ENCODE peak calls at places on chromosomes 11 and 22, in seven cellular contexts. One of them, this sample, is unnamed.
A peak's percentile ranks its signal among the peaks of the same experiment; 100 is the strongest.

GRCh38 chr11:8309862-8310261 is 46.2 kb upstream of the LMO1 start:
- DNase-seq in mammary epithelial cell: no peak
- DNase-seq in IMR-90: no peak
- DNase-seq in suprapubic skin: peak; percentile 22
- DNase-seq in pancreas: no peak
- DNase-seq in A673: no peak
- DNase-seq in tibial artery: no peak
- DNase-seq in this sample: no peak

GRCh38 chr11:27371490-27371889 is 8.5 kb upstream of the CCDC34 start:
- DNase-seq in mammary epithelial cell: no peak
- DNase-seq in suprapubic skin: no peak
- DNase-seq in A673: no peak
- DNase-seq in IMR-90: no peak
- DNase-seq in tibial artery: no peak
- DNase-seq in pancreas: no peak
- DNase-seq in this sample: no peak

GRCh38 chr22:27245056-27245455 is 556.5 kb downstream of the MN1 start:
- DNase-seq in pancreas: no peak
- DNase-seq in A673: no peak
- DNase-seq in IMR-90: no peak
- DNase-seq in tibial artery: no peak
- DNase-seq in mammary epithelial cell: no peak
- DNase-seq in suprapubic skin: no peak
- DNase-seq in this sample: no peak

GRCh38 chr11:10355257-10355661 is 50.4 kb downstream of the ADM start:
- DNase-seq in tibial artery: no peak
- DNase-seq in suprapubic skin: no peak
- DNase-seq in A673: no peak
- DNase-seq in mammary epithelial cell: peak; percentile 87
- DNase-seq in IMR-90: no peak
- DNase-seq in pancreas: no peak
- DNase-seq in this sample: no peak

GRCh38 chr11:4979021-4979420 is 15.6 kb upstream of the OR51L1 start:
- DNase-seq in mammary epithelial cell: no peak
- DNase-seq in tibial artery: no peak
- DNase-seq in IMR-90: no peak
- DNase-seq in A673: no peak
- DNase-seq in suprapubic skin: no peak
- DNase-seq in pancreas: no peak
- DNase-seq in this sample: no peak

GRCh38 chr11:24391165-24391564 is 105.7 kb upstream of the LUZP2 start:
- DNase-seq in mammary epithelial cell: peak; percentile 52
- DNase-seq in IMR-90: peak; percentile 87
- DNase-seq in suprapubic skin: no peak
- DNase-seq in A673: peak; percentile 5
- DNase-seq in pancreas: no peak
- DNase-seq in tibial artery: no peak
- DNase-seq in this sample: no peak

GRCh38 chr11:5891216-5891800 is 1.7 kb upstream of the OR52E5 start:
- DNase-seq in A673: peak; percentile 6
- DNase-seq in pancreas: no peak
- DNase-seq in suprapubic skin: no peak
- DNase-seq in tibial artery: no peak
- DNase-seq in mammary epithelial cell: peak; percentile 6
- DNase-seq in IMR-90: peak; percentile 6
- DNase-seq in this sample: no peak

GRCh38 chr11:9160166-9160565 is 68.8 kb upstream of the SCUBE2 start:
- DNase-seq in IMR-90: peak; percentile 62
- DNase-seq in A673: peak; percentile 28
- DNase-seq in pancreas: no peak
- DNase-seq in suprapubic skin: no peak
- DNase-seq in tibial artery: no peak
- DNase-seq in mammary epithelial cell: no peak
- DNase-seq in this sample: no peak

GRCh38 chr11:11978098-11978637 is 30.3 kb downstream of the DKK3 start:
- DNase-seq in pancreas: no peak
- DNase-seq in IMR-90: no peak
- DNase-seq in A673: no peak
- DNase-seq in mammary epithelial cell: no peak
- DNase-seq in suprapubic skin: no peak
- DNase-seq in tibial artery: no peak
- DNase-seq in this sample: peak; percentile 80

GRCh38 chr11:1171223-1171984 is 13.7 kb downstream of the MUC5AC start:
- DNase-seq in A673: no peak
- DNase-seq in tibial artery: no peak
- DNase-seq in mammary epithelial cell: no peak
- DNase-seq in suprapubic skin: no peak
- DNase-seq in IMR-90: no peak
- DNase-seq in pancreas: no peak
- DNase-seq in this sample: no peak

GRCh38 chr11:67521924-67522323 is 1.3 kb downstream of the CABP2 start:
- DNase-seq in mammary epithelial cell: no peak
- DNase-seq in A673: no peak
- DNase-seq in IMR-90: no peak
- DNase-seq in suprapubic skin: no peak
- DNase-seq in tibial artery: no peak
- DNase-seq in pancreas: no peak
- DNase-seq in this sample: no peak

GRCh38 chr11:75468534-75469340 is 35.7 kb upstream of the KLHL35 start:
- DNase-seq in A673: no peak
- DNase-seq in suprapubic skin: no peak
- DNase-seq in mammary epithelial cell: no peak
- DNase-seq in IMR-90: peak; percentile 93
- DNase-seq in pancreas: no peak
- DNase-seq in tibial artery: no peak
- DNase-seq in this sample: no peak

GRCh38 chr11:122170815-122171475 is 54.9 kb upstream of the BLID start:
- DNase-seq in suprapubic skin: no peak
- DNase-seq in tibial artery: no peak
- DNase-seq in mammary epithelial cell: peak; percentile 91
- DNase-seq in A673: no peak
- DNase-seq in IMR-90: peak; percentile 94
- DNase-seq in pancreas: no peak
- DNase-seq in this sample: no peak

GRCh38 chr11:47510231-47510630 is 42.7 kb downstream of the CELF1 start:
- DNase-seq in A673: no peak
- DNase-seq in mammary epithelial cell: peak; percentile 58
- DNase-seq in pancreas: no peak
- DNase-seq in IMR-90: peak; percentile 58
- DNase-seq in tibial artery: no peak
- DNase-seq in suprapubic skin: no peak
- DNase-seq in this sample: no peak

GRCh38 chr22:37559901-37560681 is at the start of gene CDC42EP1:
- DNase-seq in suprapubic skin: peak; percentile 82
- DNase-seq in IMR-90: peak; percentile 36
- DNase-seq in mammary epithelial cell: no peak
- DNase-seq in tibial artery: peak; percentile 83
- DNase-seq in pancreas: peak; percentile 80
- DNase-seq in A673: no peak
- DNase-seq in this sample: no peak

GRCh38 chr22:50531546-50532352 is 1.9 kb upstream of the TYMP start:
- DNase-seq in IMR-90: peak; percentile 41
- DNase-seq in pancreas: peak; percentile 74
- DNase-seq in A673: no peak
- DNase-seq in mammary epithelial cell: no peak
- DNase-seq in suprapubic skin: peak; percentile 92
- DNase-seq in tibial artery: peak; percentile 83
- DNase-seq in this sample: peak; percentile 88

GRCh38 chr11:27995082-27995481 is 112.9 kb downstream of the KIF18A start:
- DNase-seq in suprapubic skin: no peak
- DNase-seq in A673: no peak
- DNase-seq in IMR-90: peak; percentile 68
- DNase-seq in mammary epithelial cell: peak; percentile 4
- DNase-seq in pancreas: no peak
- DNase-seq in tibial artery: no peak
- DNase-seq in this sample: no peak

GRCh38 chr11:75872887-75873416 is 57.9 kb downstream of the UVRAG start:
- DNase-seq in tibial artery: no peak
- DNase-seq in IMR-90: no peak
- DNase-seq in pancreas: no peak
- DNase-seq in mammary epithelial cell: peak; percentile 38
- DNase-seq in suprapubic skin: no peak
- DNase-seq in A673: no peak
- DNase-seq in this sample: no peak

GRCh38 chr22:19877626-19878339 is 23.1 kb upstream of the GNB1L start:
- DNase-seq in pancreas: no peak
- DNase-seq in A673: no peak
- DNase-seq in IMR-90: peak; percentile 58
- DNase-seq in mammary epithelial cell: no peak
- DNase-seq in suprapubic skin: peak; percentile 61
- DNase-seq in tibial artery: no peak
- DNase-seq in this sample: no peak
- H3K4me3 ChIP-seq in pancreas: no peak overlapping the region
- H3K4me3 ChIP-seq in A673: no peak overlapping the region
- H3K4me3 ChIP-seq in IMR-90: no peak overlapping the region
- H3K4me3 ChIP-seq in mammary epithelial cell: no peak overlapping the region
- H3K4me3 ChIP-seq in suprapubic skin: no peak overlapping the region
- H3K4me3 ChIP-seq in tibial artery: no peak overlapping the region
- H3K4me3 ChIP-seq in this sample: no peak overlapping the region

GRCh38 chr11:128055576-128056217 is 531.7 kb downstream of the ETS1 start:
- DNase-seq in suprapubic skin: no peak
- DNase-seq in A673: no peak
- DNase-seq in IMR-90: no peak
- DNase-seq in pancreas: no peak
- DNase-seq in mammary epithelial cell: peak; percentile 80
- DNase-seq in tibial artery: no peak
- DNase-seq in this sample: no peak

GRCh38 chr11:128054323-128054910 is 532.9 kb downstream of the ETS1 start:
- DNase-seq in IMR-90: peak; percentile 47
- DNase-seq in A673: no peak
- DNase-seq in mammary epithelial cell: peak; percentile 65
- DNase-seq in suprapubic skin: no peak
- DNase-seq in pancreas: no peak
- DNase-seq in tibial artery: no peak
- DNase-seq in this sample: no peak

GRCh38 chr11:128058580-128059208 is 528.7 kb downstream of the ETS1 start:
- DNase-seq in suprapubic skin: no peak
- DNase-seq in IMR-90: no peak
- DNase-seq in mammary epithelial cell: no peak
- DNase-seq in tibial artery: no peak
- DNase-seq in pancreas: no peak
- DNase-seq in A673: no peak
- DNase-seq in this sample: no peak

GRCh38 chr11:128061321-128061871 is 526.0 kb downstream of the ETS1 start:
- DNase-seq in A673: no peak
- DNase-seq in suprapubic skin: no peak
- DNase-seq in mammary epithelial cell: no peak
- DNase-seq in pancreas: no peak
- DNase-seq in tibial artery: no peak
- DNase-seq in IMR-90: peak; percentile 71
- DNase-seq in this sample: no peak

GRCh38 chr11:128057786-128058395 is 529.5 kb downstream of the ETS1 start:
- DNase-seq in mammary epithelial cell: no peak
- DNase-seq in pancreas: no peak
- DNase-seq in tibial artery: no peak
- DNase-seq in suprapubic skin: no peak
- DNase-seq in A673: no peak
- DNase-seq in IMR-90: no peak
- DNase-seq in this sample: no peak
- H3K27ac ChIP-seq in mammary epithelial cell: no peak overlapping the region
- H3K27ac ChIP-seq in pancreas: no peak overlapping the region
- H3K27ac ChIP-seq in tibial artery: no peak overlapping the region
- H3K27ac ChIP-seq in suprapubic skin: no peak overlapping the region
- H3K27ac ChIP-seq in A673: no peak overlapping the region
- H3K27ac ChIP-seq in IMR-90: no peak overlapping the region
- H3K27ac ChIP-seq in this sample: no peak overlapping the region

GRCh38 chr22:48883211-48883960 is 944.3 kb downstream of the BRD1 start:
- DNase-seq in mammary epithelial cell: no peak
- DNase-seq in pancreas: no peak
- DNase-seq in A673: no peak
- DNase-seq in IMR-90: no peak
- DNase-seq in tibial artery: peak; percentile 29
- DNase-seq in suprapubic skin: no peak
- DNase-seq in this sample: no peak
- H3K4me3 ChIP-seq in mammary epithelial cell: no peak overlapping the region
- H3K4me3 ChIP-seq in pancreas: no peak overlapping the region
- H3K4me3 ChIP-seq in A673: no peak overlapping the region
- H3K4me3 ChIP-seq in IMR-90: no peak overlapping the region
- H3K4me3 ChIP-seq in tibial artery: no peak overlapping the region
- H3K4me3 ChIP-seq in suprapubic skin: no peak overlapping the region
- H3K4me3 ChIP-seq in this sample: no peak overlapping the region

GRCh38 chr22:45817705-45818104 is 146.1 kb downstream of the ATXN10 start:
- DNase-seq in pancreas: no peak
- DNase-seq in tibial artery: no peak
- DNase-seq in A673: no peak
- DNase-seq in suprapubic skin: no peak
- DNase-seq in IMR-90: no peak
- DNase-seq in mammary epithelial cell: no peak
- DNase-seq in this sample: no peak

GRCh38 chr22:45823331-45823730 is 151.7 kb downstream of the ATXN10 start:
- DNase-seq in pancreas: no peak
- DNase-seq in mammary epithelial cell: no peak
- DNase-seq in IMR-90: no peak
- DNase-seq in suprapubic skin: no peak
- DNase-seq in tibial artery: no peak
- DNase-seq in A673: no peak
- DNase-seq in this sample: no peak

GRCh38 chr22:45816771-45817170 is 145.1 kb downstream of the ATXN10 start:
- DNase-seq in suprapubic skin: no peak
- DNase-seq in IMR-90: no peak
- DNase-seq in pancreas: no peak
- DNase-seq in tibial artery: no peak
- DNase-seq in A673: no peak
- DNase-seq in mammary epithelial cell: no peak
- DNase-seq in this sample: no peak

GRCh38 chr22:45819305-45819704 is 147.7 kb downstream of the ATXN10 start:
- DNase-seq in A673: no peak
- DNase-seq in mammary epithelial cell: no peak
- DNase-seq in suprapubic skin: no peak
- DNase-seq in pancreas: no peak
- DNase-seq in IMR-90: no peak
- DNase-seq in tibial artery: no peak
- DNase-seq in this sample: no peak

DNA sequence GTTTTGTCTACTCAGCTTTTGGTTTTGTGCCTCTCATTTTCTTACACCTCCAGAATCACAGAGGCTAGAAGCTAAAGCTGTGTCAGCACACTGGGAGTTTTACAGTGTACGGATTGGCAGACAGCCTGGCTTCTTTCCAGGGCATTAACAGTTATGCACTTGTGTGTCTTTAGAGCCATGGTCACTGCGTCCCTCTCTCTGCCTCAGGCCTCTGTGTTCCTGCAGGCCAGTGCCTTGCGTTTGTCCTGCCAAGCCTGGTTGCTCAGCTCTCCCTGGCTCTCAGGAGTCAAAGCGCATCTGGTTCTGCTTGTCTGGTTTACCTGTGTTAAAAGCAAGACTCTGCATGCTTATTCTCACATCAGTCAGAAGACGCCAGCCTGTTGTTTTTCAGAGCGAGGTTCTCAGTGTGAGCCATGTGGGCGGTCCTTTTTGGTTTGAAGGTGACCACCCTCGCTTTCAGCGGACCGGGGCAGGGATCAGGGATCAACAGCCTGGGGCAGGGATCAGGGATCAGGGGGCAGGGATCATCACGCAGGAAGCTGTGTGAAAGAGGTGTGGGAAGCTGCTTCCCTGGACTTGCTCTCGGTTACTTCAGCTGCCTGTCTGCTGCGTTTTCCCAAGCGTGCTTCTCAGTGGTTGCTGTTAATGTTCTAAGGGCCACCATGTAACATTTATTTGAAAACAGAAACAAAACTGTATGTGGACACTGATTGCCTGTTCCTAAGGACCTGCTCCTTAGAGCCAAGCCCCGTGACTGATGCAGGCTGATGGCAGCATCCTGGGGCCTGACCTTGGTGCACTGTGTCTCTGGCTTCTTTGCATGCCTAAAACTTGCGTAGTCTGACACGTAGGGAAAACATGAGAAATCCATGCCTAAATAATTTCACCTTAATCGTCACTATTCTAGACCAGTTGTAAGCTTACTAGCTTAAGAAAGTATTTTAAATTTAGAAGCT is 146.8 kb downstream of the ATXN10 start:
- DNase-seq in A673: no peak
- DNase-seq in tibial artery: no peak
- DNase-seq in IMR-90: no peak
- DNase-seq in pancreas: peak; percentile 27
- DNase-seq in mammary epithelial cell: no peak
- DNase-seq in suprapubic skin: no peak
- DNase-seq in this sample: no peak
- H3K27ac ChIP-seq in A673: no peak overlapping the region
- H3K27ac ChIP-seq in tibial artery: no peak overlapping the region
- H3K27ac ChIP-seq in IMR-90: no peak overlapping the region
- H3K27ac ChIP-seq in pancreas: no peak overlapping the region
- H3K27ac ChIP-seq in mammary epithelial cell: no peak overlapping the region
- H3K27ac ChIP-seq in suprapubic skin: no peak overlapping the region
- H3K27ac ChIP-seq in this sample: peak overlapping the region; percentile 31

This sample was measured in vagina.